ENCODE peak calls at places on chromosomes 11 and 22, in four cellular contexts. I is activated T-cell treated with anti-CD3 and anti-CD28 coated beads, Interleukin-2, amount 50 U/mL, for 4 hours; K is pancreas; O is RWPE2. N is an unnamed sample.

GRCh38 chr11:69003301-69003865 is 9.7 kb downstream of the MRGPRF start:
- ATAC-seq in I (no peak), O (no peak), K (no peak), N (no peak)

GRCh38 chr11:460331-461199 is 10.5 kb downstream of the PTDSS2 start:
- ATAC-seq in K (no peak), I (no peak), O (no peak), N (no peak)

GRCh38 chr11:72075109-72075508 is 5.2 kb downstream of the NUMA1 start:
- ATAC-seq in O (no peak), I (no peak), K (no peak), N (no peak)

GRCh38 chr11:6249822-6250555 is 9.6 kb upstream of the CCKBR start:
- ATAC-seq in K (peak), O (peak), I (no peak), N (peak)

GRCh38 chr11:43508511-43508918 is 149.8 kb downstream of the TTC17 start:
- ATAC-seq in K (no peak), I (no peak), O (peak), N (no peak)

GRCh38 chr11:73201249-73201648 is 16.8 kb upstream of the P2RY2 start:
- ATAC-seq in K (no peak), I (no peak), O (no peak), N (no peak)

GRCh38 chr22:37953062-37953436 is 352 bp downstream of the C22orf23 start:
- ATAC-seq in I (peak), K (peak), O (peak), N (peak)

GRCh38 chr22:25353516-25354445 is 134.3 kb downstream of the CRYBB2 start:
- ATAC-seq in K (no peak), O (no peak), I (no peak), N (no peak)

GRCh38 chr11:64476866-64477265 is 114.2 kb upstream of the SLC22A12 start:
- ATAC-seq in K (no peak), I (no peak), O (no peak), N (no peak)

GRCh38 chr11:24793479-24793878 is 296.6 kb downstream of the LUZP2 start:
- ATAC-seq in K (peak), O (no peak), I (no peak), N (no peak)

GRCh38 chr11:111829185-111829968 is 42.0 kb downstream of the ALG9 start:
- ATAC-seq in I (peak), O (no peak), K (no peak), N (no peak)

GRCh38 chr22:49332691-49333090 is 495.0 kb downstream of the BRD1 start:
- ATAC-seq in I (no peak), K (no peak), O (no peak), N (no peak)